ENCODE peak calls at places on chromosome 14, in eight cellular contexts. One of them, this sample, is unnamed.

GRCh38 chr14:45156067-45156466 is 20.3 kb downstream of the FANCM start:
- DNase-seq in fibroblast of mammary gland: no peak
- DNase-seq in esophagus squamous epithelium: no peak
- DNase-seq in HCT116: no peak
- DNase-seq in fibroblast of lung: peak
- DNase-seq in lower leg skin: no peak
- DNase-seq in pancreas: no peak
- DNase-seq in choroid plexus epithelial cell: peak
- DNase-seq in this sample: no peak

GRCh38 chr14:59355101-59355500 is 110.1 kb downstream of the GPR135 start:
- DNase-seq in fibroblast of mammary gland: no peak
- DNase-seq in esophagus squamous epithelium: no peak
- DNase-seq in HCT116: no peak
- DNase-seq in fibroblast of lung: no peak
- DNase-seq in lower leg skin: no peak
- DNase-seq in pancreas: no peak
- DNase-seq in choroid plexus epithelial cell: no peak
- DNase-seq in this sample: no peak

GRCh38 chr14:70708717-70709570 is 67.2 kb downstream of the TTC9 start:
- DNase-seq in fibroblast of mammary gland: no peak
- DNase-seq in esophagus squamous epithelium: no peak
- DNase-seq in HCT116: no peak
- DNase-seq in fibroblast of lung: no peak
- DNase-seq in lower leg skin: no peak
- DNase-seq in pancreas: no peak
- DNase-seq in choroid plexus epithelial cell: no peak
- DNase-seq in this sample: no peak

GRCh38 chr14:33647385-33647786 is 303.5 kb downstream of the EGLN3 start:
- DNase-seq in fibroblast of mammary gland: peak
- DNase-seq in esophagus squamous epithelium: no peak
- DNase-seq in HCT116: no peak
- DNase-seq in fibroblast of lung: peak
- DNase-seq in lower leg skin: no peak
- DNase-seq in pancreas: no peak
- DNase-seq in choroid plexus epithelial cell: peak
- DNase-seq in this sample: peak

GRCh38 chr14:29755311-29756052 is 172.2 kb downstream of the PRKD1 start:
- DNase-seq in fibroblast of mammary gland: no peak
- DNase-seq in esophagus squamous epithelium: no peak
- DNase-seq in HCT116: no peak
- DNase-seq in fibroblast of lung: peak
- DNase-seq in lower leg skin: no peak
- DNase-seq in pancreas: peak
- DNase-seq in choroid plexus epithelial cell: no peak
- DNase-seq in this sample: peak

GRCh38 chr14:85587152-85587697 is 57.3 kb downstream of the FLRT2 start:
- DNase-seq in fibroblast of mammary gland: peak
- DNase-seq in esophagus squamous epithelium: no peak
- DNase-seq in HCT116: no peak
- DNase-seq in fibroblast of lung: peak
- DNase-seq in lower leg skin: no peak
- DNase-seq in pancreas: no peak
- DNase-seq in choroid plexus epithelial cell: peak
- DNase-seq in this sample: peak

GRCh38 chr14:75127903-75128595 is 1.2 kb upstream of the NEK9 start:
- DNase-seq in fibroblast of mammary gland: no peak
- DNase-seq in esophagus squamous epithelium: no peak
- DNase-seq in HCT116: no peak
- DNase-seq in fibroblast of lung: no peak
- DNase-seq in lower leg skin: no peak
- DNase-seq in pancreas: no peak
- DNase-seq in choroid plexus epithelial cell: no peak
- DNase-seq in this sample: no peak

GRCh38 chr14:66403183-66403582 is 83.0 kb upstream of the CCDC196 start:
- DNase-seq in fibroblast of mammary gland: peak
- DNase-seq in esophagus squamous epithelium: no peak
- DNase-seq in HCT116: no peak
- DNase-seq in fibroblast of lung: peak
- DNase-seq in lower leg skin: no peak
- DNase-seq in pancreas: no peak
- DNase-seq in choroid plexus epithelial cell: peak
- DNase-seq in this sample: peak

GRCh38 chr14:62954165-62954564 is 91.1 kb downstream of the KCNH5 start:
- DNase-seq in fibroblast of mammary gland: no peak
- DNase-seq in esophagus squamous epithelium: no peak
- DNase-seq in HCT116: no peak
- DNase-seq in fibroblast of lung: no peak
- DNase-seq in lower leg skin: no peak
- DNase-seq in pancreas: no peak
- DNase-seq in choroid plexus epithelial cell: no peak
- DNase-seq in this sample: no peak

GRCh38 chr14:69101331-69101826 is 51.5 kb downstream of the DCAF5 start:
- DNase-seq in fibroblast of mammary gland: peak
- DNase-seq in esophagus squamous epithelium: no peak
- DNase-seq in HCT116: peak
- DNase-seq in fibroblast of lung: peak
- DNase-seq in lower leg skin: no peak
- DNase-seq in pancreas: no peak
- DNase-seq in choroid plexus epithelial cell: peak
- DNase-seq in this sample: peak

GRCh38 chr14:58294201-58294600 is 4.2 kb upstream of the ARID4A start:
- DNase-seq in fibroblast of mammary gland: no peak
- DNase-seq in esophagus squamous epithelium: no peak
- DNase-seq in HCT116: no peak
- DNase-seq in fibroblast of lung: no peak
- DNase-seq in lower leg skin: no peak
- DNase-seq in pancreas: no peak
- DNase-seq in choroid plexus epithelial cell: no peak
- DNase-seq in this sample: no peak

GRCh38 chr14:40944521-40944920 is 662.2 kb upstream of the LRFN5 start:
- DNase-seq in fibroblast of mammary gland: no peak
- DNase-seq in esophagus squamous epithelium: no peak
- DNase-seq in HCT116: no peak
- DNase-seq in fibroblast of lung: no peak
- DNase-seq in lower leg skin: no peak
- DNase-seq in pancreas: no peak
- DNase-seq in choroid plexus epithelial cell: no peak
- DNase-seq in this sample: no peak

GRCh38 chr14:22978873-22979671 is 3.3 kb downstream of the AJUBA start:
- DNase-seq in fibroblast of mammary gland: no peak
- DNase-seq in esophagus squamous epithelium: no peak
- DNase-seq in HCT116: no peak
- DNase-seq in fibroblast of lung: peak
- DNase-seq in lower leg skin: peak
- DNase-seq in pancreas: no peak
- DNase-seq in choroid plexus epithelial cell: no peak
- DNase-seq in this sample: no peak

GRCh38 chr14:55698051-55698450 is 118.0 kb downstream of the KTN1 start:
- DNase-seq in fibroblast of mammary gland: no peak
- DNase-seq in esophagus squamous epithelium: no peak
- DNase-seq in HCT116: no peak
- DNase-seq in fibroblast of lung: no peak
- DNase-seq in lower leg skin: no peak
- DNase-seq in pancreas: no peak
- DNase-seq in choroid plexus epithelial cell: no peak
- DNase-seq in this sample: no peak

GRCh38 chr14:69501362-69501964 is 16.9 kb downstream of the PLEKHD1 start:
- DNase-seq in fibroblast of mammary gland: peak
- DNase-seq in esophagus squamous epithelium: no peak
- DNase-seq in HCT116: no peak
- DNase-seq in fibroblast of lung: peak
- DNase-seq in lower leg skin: no peak
- DNase-seq in pancreas: no peak
- DNase-seq in choroid plexus epithelial cell: peak
- DNase-seq in this sample: peak

GRCh38 chr14:99125113-99125512 is 146.9 kb downstream of the BCL11B start:
- DNase-seq in fibroblast of mammary gland: no peak
- DNase-seq in esophagus squamous epithelium: no peak
- DNase-seq in HCT116: no peak
- DNase-seq in fibroblast of lung: no peak
- DNase-seq in lower leg skin: peak
- DNase-seq in pancreas: no peak
- DNase-seq in choroid plexus epithelial cell: no peak
- DNase-seq in this sample: no peak

GRCh38 chr14:29584992-29585391 is 342.7 kb downstream of the PRKD1 start:
- DNase-seq in fibroblast of mammary gland: peak
- DNase-seq in esophagus squamous epithelium: no peak
- DNase-seq in HCT116: no peak
- DNase-seq in fibroblast of lung: peak
- DNase-seq in lower leg skin: no peak
- DNase-seq in pancreas: peak
- DNase-seq in choroid plexus epithelial cell: peak
- DNase-seq in this sample: peak

GRCh38 chr14:93163570-93163969 is 21.1 kb downstream of the MOAP1 start:
- DNase-seq in fibroblast of mammary gland: no peak
- DNase-seq in esophagus squamous epithelium: no peak
- DNase-seq in HCT116: no peak
- DNase-seq in fibroblast of lung: no peak
- DNase-seq in lower leg skin: no peak
- DNase-seq in pancreas: no peak
- DNase-seq in choroid plexus epithelial cell: no peak
- DNase-seq in this sample: no peak
- TF ChIP-seq CTCF in fibroblast of mammary gland: no peak
- TF ChIP-seq CTCF in esophagus squamous epithelium: no peak
- TF ChIP-seq CTCF in HCT116: no peak
- TF ChIP-seq CTCF in fibroblast of lung: no peak
- TF ChIP-seq CTCF in lower leg skin: no peak
- TF ChIP-seq CTCF in pancreas: no peak
- TF ChIP-seq CTCF in choroid plexus epithelial cell: no peak
- TF ChIP-seq CTCF in this sample: no peak

GRCh38 chr14:105636935-105637334 is 110.6 kb downstream of the TMEM121 start:
- DNase-seq in fibroblast of mammary gland: no peak
- DNase-seq in esophagus squamous epithelium: no peak
- DNase-seq in HCT116: no peak
- DNase-seq in fibroblast of lung: no peak
- DNase-seq in lower leg skin: no peak
- DNase-seq in pancreas: no peak
- DNase-seq in choroid plexus epithelial cell: no peak
- DNase-seq in this sample: no peak

GRCh38 chr14:105629886-105630215 is 103.5 kb downstream of the TMEM121 start:
- DNase-seq in fibroblast of mammary gland: no peak
- DNase-seq in esophagus squamous epithelium: no peak
- DNase-seq in HCT116: no peak
- DNase-seq in fibroblast of lung: no peak
- DNase-seq in lower leg skin: no peak
- DNase-seq in pancreas: no peak
- DNase-seq in choroid plexus epithelial cell: no peak
- DNase-seq in this sample: no peak

GRCh38 chr14:105635560-105635959 is 109.2 kb downstream of the TMEM121 start:
- DNase-seq in fibroblast of mammary gland: no peak
- DNase-seq in esophagus squamous epithelium: no peak
- DNase-seq in HCT116: no peak
- DNase-seq in fibroblast of lung: no peak
- DNase-seq in lower leg skin: no peak
- DNase-seq in pancreas: no peak
- DNase-seq in choroid plexus epithelial cell: no peak
- DNase-seq in this sample: no peak

GRCh38 chr14:105627701-105628100 is 101.3 kb downstream of the TMEM121 start:
- DNase-seq in fibroblast of mammary gland: no peak
- DNase-seq in esophagus squamous epithelium: no peak
- DNase-seq in HCT116: no peak
- DNase-seq in fibroblast of lung: no peak
- DNase-seq in lower leg skin: no peak
- DNase-seq in pancreas: no peak
- DNase-seq in choroid plexus epithelial cell: no peak
- DNase-seq in this sample: no peak

DNA sequence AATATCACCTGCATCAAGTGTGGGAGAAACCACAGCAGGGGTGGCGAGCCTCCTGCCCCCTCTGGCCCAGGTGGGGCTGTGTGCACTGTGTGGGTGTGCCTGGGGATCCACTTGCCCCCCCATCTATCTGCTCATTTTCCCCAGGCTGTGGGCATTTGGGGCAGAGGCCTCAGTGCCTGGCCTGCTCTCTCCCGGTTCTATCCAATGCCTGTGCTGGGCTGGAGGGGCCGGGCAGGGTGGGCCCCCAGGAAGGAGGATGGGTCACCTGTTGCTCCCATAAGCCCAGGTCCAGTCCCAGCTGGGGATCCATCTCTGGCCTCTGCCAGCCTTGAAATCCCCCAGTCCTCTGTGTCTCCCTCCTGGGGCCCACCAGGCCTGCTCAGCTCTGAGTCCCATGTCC is 105.6 kb downstream of the TMEM121 start:
- DNase-seq in fibroblast of mammary gland: no peak
- DNase-seq in esophagus squamous epithelium: no peak
- DNase-seq in HCT116: no peak
- DNase-seq in fibroblast of lung: no peak
- DNase-seq in lower leg skin: no peak
- DNase-seq in pancreas: no peak
- DNase-seq in choroid plexus epithelial cell: no peak
- DNase-seq in this sample: no peak
- H3K4me3 ChIP-seq in fibroblast of mammary gland: no peak
- H3K4me3 ChIP-seq in esophagus squamous epithelium: no peak
- H3K4me3 ChIP-seq in HCT116: no peak
- H3K4me3 ChIP-seq in fibroblast of lung: no peak
- H3K4me3 ChIP-seq in lower leg skin: no peak
- H3K4me3 ChIP-seq in pancreas: no peak
- H3K4me3 ChIP-seq in choroid plexus epithelial cell: no peak
- H3K4me3 ChIP-seq in this sample: no peak

GRCh38 chr14:49853158-49853477 is 530 bp upstream of the NEMF start:
- DNase-seq in fibroblast of mammary gland: no peak
- DNase-seq in esophagus squamous epithelium: no peak
- DNase-seq in HCT116: no peak
- DNase-seq in fibroblast of lung: peak
- DNase-seq in lower leg skin: no peak
- DNase-seq in pancreas: no peak
- DNase-seq in choroid plexus epithelial cell: no peak
- DNase-seq in this sample: no peak
- TF ChIP-seq CTCF in fibroblast of mammary gland: no peak
- TF ChIP-seq CTCF in esophagus squamous epithelium: no peak
- TF ChIP-seq CTCF in HCT116: no peak
- TF ChIP-seq CTCF in fibroblast of lung: no peak
- TF ChIP-seq CTCF in lower leg skin: no peak
- TF ChIP-seq CTCF in pancreas: no peak
- TF ChIP-seq CTCF in choroid plexus epithelial cell: no peak
- TF ChIP-seq CTCF in this sample: no peak

GRCh38 chr14:24172871-24173281 is 996 bp downstream of the REC8 start:
- DNase-seq in fibroblast of mammary gland: no peak
- DNase-seq in esophagus squamous epithelium: no peak
- DNase-seq in HCT116: no peak
- DNase-seq in fibroblast of lung: no peak
- DNase-seq in lower leg skin: no peak
- DNase-seq in pancreas: no peak
- DNase-seq in choroid plexus epithelial cell: no peak
- DNase-seq in this sample: no peak

GRCh38 chr14:24176599-24176998 is 4.7 kb downstream of the REC8 start:
- DNase-seq in fibroblast of mammary gland: no peak
- DNase-seq in esophagus squamous epithelium: no peak
- DNase-seq in HCT116: no peak
- DNase-seq in fibroblast of lung: no peak
- DNase-seq in lower leg skin: no peak
- DNase-seq in pancreas: no peak
- DNase-seq in choroid plexus epithelial cell: no peak
- DNase-seq in this sample: no peak

GRCh38 chr14:24171422-24172260 is at the start of gene REC8:
- DNase-seq in fibroblast of mammary gland: peak
- DNase-seq in esophagus squamous epithelium: no peak
- DNase-seq in HCT116: no peak
- DNase-seq in fibroblast of lung: peak
- DNase-seq in lower leg skin: no peak
- DNase-seq in pancreas: peak
- DNase-seq in choroid plexus epithelial cell: peak
- DNase-seq in this sample: no peak

GRCh38 chr14:24167527-24168114 is 4.3 kb upstream of the REC8 start:
- DNase-seq in fibroblast of mammary gland: no peak
- DNase-seq in esophagus squamous epithelium: no peak
- DNase-seq in HCT116: no peak
- DNase-seq in fibroblast of lung: no peak
- DNase-seq in lower leg skin: no peak
- DNase-seq in pancreas: no peak
- DNase-seq in choroid plexus epithelial cell: no peak
- DNase-seq in this sample: peak

GRCh38 chr14:24172261-24172860 is 481 bp downstream of the REC8 start:
- DNase-seq in fibroblast of mammary gland: no peak
- DNase-seq in esophagus squamous epithelium: no peak
- DNase-seq in HCT116: no peak
- DNase-seq in fibroblast of lung: no peak
- DNase-seq in lower leg skin: no peak
- DNase-seq in pancreas: no peak
- DNase-seq in choroid plexus epithelial cell: no peak
- DNase-seq in this sample: no peak
- H3K4me3 ChIP-seq in fibroblast of mammary gland: peak
- H3K4me3 ChIP-seq in esophagus squamous epithelium: peak
- H3K4me3 ChIP-seq in HCT116: no peak
- H3K4me3 ChIP-seq in fibroblast of lung: peak
- H3K4me3 ChIP-seq in lower leg skin: no peak
- H3K4me3 ChIP-seq in pancreas: peak
- H3K4me3 ChIP-seq in choroid plexus epithelial cell: peak
- H3K4me3 ChIP-seq in this sample: no peak